ENCODE peak calls at places on chromosomes 13 and 19, in four cellular contexts. S is ascending aorta; T is stimulated activated CD4-positive, alpha-beta T cell treated with anti-CD3 and anti-CD28 coated beads, Interleukin-2, amount 100 ng/mL, for 48 hours; J is NCI-H345. W is an unnamed sample.

GRCh38 chr13:27170521-27171243 is 929 bp downstream of the USP12 start:
- DNase-seq in S (peak), J (peak), T (peak), W (peak)

GRCh38 chr19:18194554-18195238 is 1.7 kb downstream of the MPV17L2 start:
- DNase-seq in T (peak), J (no peak), S (no peak), W (no peak)

GRCh38 chr19:17721821-17722220 is 2.5 kb downstream of the MAP1S start:
- DNase-seq in T (no peak), J (no peak), S (peak), W (no peak)

GRCh38 chr19:13430790-13431582 is 75.3 kb downstream of the CACNA1A start:
- DNase-seq in T (peak), J (no peak), S (no peak), W (no peak)

GRCh38 chr13:26186995-26187394 is 35.1 kb downstream of the RNF6 start:
- DNase-seq in T (no peak), J (no peak), S (no peak), W (no peak)

GRCh38 chr19:7874080-7874856 is at the start of gene PRR36:
- DNase-seq in S (no peak), T (no peak), J (peak), W (no peak)

GRCh38 chr19:46218160-46218559 is 11.4 kb upstream of the IGFL1 start:
- DNase-seq in T (peak), J (no peak), S (no peak), W (no peak)

GRCh38 chr19:18676692-18677091 is 6.8 kb upstream of the CRTC1 start:
- DNase-seq in T (no peak), J (no peak), S (no peak), W (no peak)

GRCh38 chr13:27493981-27494380 is 43.6 kb upstream of the MTIF3 start:
- DNase-seq in T (no peak), J (no peak), S (no peak), W (no peak)

GRCh38 chr13:43072394-43072793 is 49.0 kb downstream of the DNAJC15 start:
- DNase-seq in S (peak), J (no peak), T (no peak), W (no peak)

GRCh38 chr13:112741835-112742570 is 52.2 kb downstream of the ATP11A start:
- DNase-seq in T (no peak), J (no peak), S (no peak), W (no peak)

GRCh38 chr19:4575978-4576933 is 16.8 kb upstream of the SEMA6B start:
- DNase-seq in T (peak), S (no peak), J (peak), W (no peak)

GRCh38 chr13:107043016-107043957 is 475.4 kb upstream of the ARGLU1 start:
- DNase-seq in T (no peak), J (no peak), S (peak), W (no peak)

GRCh38 chr13:110138009-110138699 is 168.8 kb downstream of the COL4A1 start:
- DNase-seq in J (peak), T (peak), S (peak), W (peak)

GRCh38 chr13:34967851-34968562 is 25.9 kb downstream of the NBEA start:
- DNase-seq in T (no peak), J (peak), S (no peak), W (no peak)

GRCh38 chr19:12043752-12044422 is 8.4 kb upstream of the ZNF433 start:
- DNase-seq in S (no peak), T (no peak), J (no peak), W (no peak)

GRCh38 chr13:59746291-59746962 is 417.3 kb downstream of the DIAPH3 start:
- DNase-seq in T (no peak), S (no peak), J (no peak), W (no peak)

GRCh38 chr13:111575719-111576118 is 255.3 kb downstream of the TEX29 start:
- DNase-seq in J (no peak), T (no peak), S (no peak), W (no peak)

GRCh38 chr19:43784251-43784980 is 3.6 kb upstream of the KCNN4 start:
- DNase-seq in S (peak), J (no peak), T (peak), W (no peak)

GRCh38 chr13:61546413-61546812 is 130.8 kb upstream of the PCDH20 start:
- DNase-seq in J (no peak), S (no peak), T (no peak), W (no peak)

GRCh38 chr19:42287826-42288107 is 14.2 kb upstream of the PRR19 start:
- DNase-seq in J (no peak), S (no peak), T (no peak), W (no peak)

GRCh38 chr13:27362064-27362751 is 62.2 kb upstream of the GTF3A start:
- DNase-seq in S (peak), J (peak), T (peak), W (no peak)

GRCh38 chr19:14479985-14480694 is 5.0 kb upstream of the PTGER1 start:
- DNase-seq in S (no peak), T (peak), J (no peak), W (no peak)

GRCh38 chr19:12159773-12160414 is 3.0 kb upstream of the ZNF136 start:
- DNase-seq in T (no peak), J (no peak), S (no peak), W (no peak)

GRCh38 chr13:29254971-29255370 is 340.5 kb downstream of the SLC7A1 start:
- DNase-seq in T (no peak), J (no peak), S (no peak), W (no peak)

GRCh38 chr13:32535748-32536147 is 2.8 kb downstream of the N4BP2L2 start:
- DNase-seq in J (no peak), T (no peak), S (no peak), W (no peak)

GRCh38 chr19:54937926-54938325 is 9.4 kb downstream of the NLRP7 start:
- DNase-seq in T (no peak), J (no peak), S (no peak), W (no peak)

GRCh38 chr19:9945319-9945966 is 9.1 kb upstream of the OLFM2 start:
- DNase-seq in T (no peak), J (no peak), S (peak), W (no peak)

GRCh38 chr19:16509141-16510061 is 13.2 kb downstream of the C19orf44 start:
- DNase-seq in S (no peak), T (no peak), J (no peak), W (no peak)

GRCh38 chr13:31250435-31250834 is 50.7 kb downstream of the B3GLCT start:
- DNase-seq in T (no peak), S (no peak), J (no peak), W (no peak)

GRCh38 chr13:104779311-104779710 is 1713.1 kb upstream of the SLC10A2 start:
- DNase-seq in J (no peak), S (no peak), T (no peak), W (no peak)

GRCh38 chr13:70812481-70812880 is 704.2 kb upstream of the KLHL1 start:
- DNase-seq in S (no peak), T (no peak), J (no peak), W (no peak)

GRCh38 chr13:46553886-46554855 is 1.2 kb downstream of the LRCH1 start:
- DNase-seq in S (peak), T (peak), J (peak), W (peak)

GRCh38 chr13:37736040-37736439 is 133.5 kb downstream of the TRPC4 start:
- DNase-seq in J (no peak), T (no peak), S (no peak), W (no peak)

GRCh38 chr13:27979765-27980279 is 8.7 kb downstream of the URAD start:
- DNase-seq in S (no peak), T (no peak), J (no peak), W (no peak)

GRCh38 chr13:30908416-30908980 is 2.4 kb downstream of the MEDAG start:
- DNase-seq in J (no peak), S (peak), T (no peak), W (no peak)

GRCh38 chr13:28626266-28626665 is 32.7 kb upstream of the POMP start:
- DNase-seq in T (no peak), J (no peak), S (no peak), W (no peak)